ENCODE peak calls at places on chromosomes 2 and 18, in four cellular contexts. B is K562, R is stomach, Q is transverse colon. O is an unnamed sample.

GRCh38 chr18:2903006-2903405 is 56.2 kb downstream of the EMILIN2 start:
- DNase-seq in B (no peak), R (no peak), Q (peak), O (peak)

GRCh38 chr2:178227187-178227586 is 32.9 kb downstream of the OSBPL6 start:
- DNase-seq in Q (no peak), B (no peak), R (no peak), O (no peak)

GRCh38 chr2:20369366-20369765 is 18.7 kb upstream of the PUM2 start:
- DNase-seq in R (no peak), B (no peak), Q (no peak), O (no peak)

GRCh38 chr2:190599546-190600220 is 49.2 kb upstream of the NAB1 start:
- DNase-seq in Q (no peak), R (no peak), B (no peak), O (no peak)

GRCh38 chr2:740446-741293 is 63.5 kb upstream of the TMEM18 start:
- DNase-seq in B (peak), Q (peak), R (peak), O (peak)

GRCh38 chr2:222877556-222878278 is 16.9 kb downstream of the ACSL3 start:
- DNase-seq in B (no peak), R (no peak), Q (no peak), O (no peak)

GRCh38 chr2:14910659-14911058 is 278.1 kb downstream of the LRATD1 start:
- DNase-seq in Q (no peak), B (no peak), R (no peak), O (no peak)

GRCh38 chr2:53131416-53131815 is 636.2 kb upstream of the CHAC2 start:
- DNase-seq in B (no peak), R (no peak), Q (no peak), O (no peak)

GRCh38 chr2:100126897-100127401 is 15.4 kb downstream of the AFF3 start:
- DNase-seq in R (no peak), Q (no peak), B (no peak), O (no peak)

GRCh38 chr2:182668671-182669070 is 47.4 kb upstream of the DNAJC10 start:
- DNase-seq in Q (peak), R (no peak), B (no peak), O (no peak)

GRCh38 chr2:237649541-237650454 is 22.4 kb downstream of the LRRFIP1 start:
- DNase-seq in R (no peak), Q (no peak), B (no peak), O (no peak)

GRCh38 chr2:131112477-131113027 is 7.4 kb downstream of the PLEKHB2 start:
- DNase-seq in B (no peak), R (no peak), Q (no peak), O (no peak)

GRCh38 chr2:10591207-10591606 is 98.6 kb downstream of the NOL10 start:
- DNase-seq in Q (no peak), R (no peak), B (no peak), O (no peak)

GRCh38 chr2:145752091-145752806 is 1232.3 kb upstream of the ZEB2 start:
- DNase-seq in B (peak), R (no peak), Q (no peak), O (no peak)

GRCh38 chr2:73855526-73855925 is 26.8 kb downstream of the STAMBP start:
- DNase-seq in R (no peak), Q (no peak), B (no peak), O (no peak)

GRCh38 chr2:225400060-225400511 is 576 bp downstream of the NYAP2 start:
- DNase-seq in B (no peak), Q (no peak), R (no peak), O (no peak)

GRCh38 chr2:10968176-10968575 is 56.4 kb downstream of the KCNF1 start:
- DNase-seq in R (no peak), B (no peak), Q (no peak), O (no peak)

GRCh38 chr2:61670591-61671503 is 132.7 kb upstream of the XPO1 start:
- DNase-seq in R (peak), B (no peak), Q (peak), O (no peak)

GRCh38 chr2:215280326-215280725 is 31.5 kb upstream of the ATIC start:
- DNase-seq in R (no peak), Q (no peak), B (no peak), O (no peak)

GRCh38 chr2:117127680-117128079 is 686.8 kb upstream of the DDX18 start:
- DNase-seq in B (no peak), Q (no peak), R (no peak), O (no peak)

GRCh38 chr2:218077464-218078216 is 8.6 kb downstream of the RUFY4 start:
- DNase-seq in Q (no peak), B (no peak), R (no peak), O (no peak)

GRCh38 chr2:229261076-229261475 is 10.0 kb downstream of the PID1 start:
- DNase-seq in B (no peak), Q (no peak), R (no peak), O (no peak)

GRCh38 chr2:232542715-232543467 is 3.4 kb downstream of the CHRNG start:
- DNase-seq in B (no peak), R (no peak), Q (no peak), O (no peak)

GRCh38 chr2:98552499-98553179 is 55.7 kb downstream of the COA5 start:
- DNase-seq in Q (no peak), R (no peak), B (no peak), O (no peak)

GRCh38 chr2:160207271-160207670 is 7.2 kb upstream of the ITGB6 start:
- DNase-seq in Q (no peak), R (no peak), B (no peak), O (no peak)

DNA sequence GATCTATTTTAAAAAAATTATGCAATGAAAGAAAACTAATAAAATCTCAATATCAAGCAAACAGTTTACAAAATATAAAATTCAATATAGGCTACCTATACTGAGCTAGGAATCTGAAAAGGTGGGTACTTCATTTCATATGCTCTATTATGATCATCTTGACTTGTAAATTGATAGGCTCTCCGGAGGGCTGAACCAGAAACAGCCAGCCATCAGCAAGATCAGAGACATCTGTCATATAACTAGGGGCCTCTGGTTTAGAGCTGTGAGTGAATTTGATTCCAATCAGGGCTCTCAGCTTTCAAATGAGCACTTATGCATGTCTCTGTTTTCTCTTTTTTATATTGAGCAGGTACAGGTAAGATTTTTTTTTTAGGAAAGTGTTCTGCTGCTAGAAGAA is 114.2 kb downstream of the SPHKAP start:
- DNase-seq in Q (no peak), B (no peak), R (no peak), O (no peak)
- TF ChIP-seq EP300 in Q (no peak), B (no peak), R (no peak), O (no peak)

GRCh38 chr18:76981388-76981968 is 151.1 kb downstream of the MBP start:
- DNase-seq in B (no peak), R (peak), Q (peak), O (no peak)
- TF ChIP-seq EP300 in B (no peak), R (no peak), Q (no peak), O (no peak)

GRCh38 chr18:33184918-33185317 is 255.6 kb downstream of the CCDC178 start:
- DNase-seq in R (no peak), B (no peak), Q (no peak), O (no peak)

GRCh38 chr18:33181016-33181415 is 259.5 kb downstream of the CCDC178 start:
- DNase-seq in R (no peak), Q (no peak), B (no peak), O (no peak)

GRCh38 chr18:33184178-33184577 is 256.3 kb downstream of the CCDC178 start:
- DNase-seq in B (no peak), Q (no peak), R (no peak), O (no peak)

GRCh38 chr18:33183136-33183535 is 257.4 kb downstream of the CCDC178 start:
- DNase-seq in B (no peak), Q (no peak), R (no peak), O (no peak)
- TF ChIP-seq EP300 in B (no peak), Q (no peak), R (no peak), O (no peak)

DNA sequence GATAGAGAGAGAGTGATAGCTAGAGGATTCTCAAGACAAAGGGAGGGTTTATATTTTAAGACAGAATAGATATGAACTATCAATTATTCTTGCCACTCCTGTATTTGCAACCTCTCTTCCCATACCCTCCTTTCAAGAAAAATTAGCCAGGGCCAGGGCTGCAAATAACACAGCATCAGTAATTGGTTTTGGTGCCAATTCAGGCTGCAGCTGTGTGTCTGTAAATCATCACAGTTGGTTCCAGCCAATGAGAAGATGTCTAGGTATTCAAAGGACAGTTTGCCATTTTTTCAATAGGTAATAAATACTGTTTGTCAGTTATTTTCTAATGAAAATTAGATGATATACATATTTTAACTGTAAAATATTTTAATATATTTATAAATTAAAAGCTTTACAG is 73.5 kb downstream of the WDPCP start:
- DNase-seq in Q (no peak), R (no peak), B (no peak), O (no peak)
- TF ChIP-seq EP300 in Q (no peak), R (no peak), B (no peak), O (no peak)

O was measured in ovary.